ENCODE peak calls at places on chromosome X, in nine cellular contexts. One of them, this sample, is unnamed.

GRCh38 chrX:50691820-50692219 is 122.2 kb downstream of the SHROOM4 start:
- DNase-seq in suprapubic skin: no peak
- DNase-seq in upper lobe of right lung: no peak
- DNase-seq in neural progenitor cell: peak; percentile 67
- DNase-seq in sigmoid colon: no peak
- DNase-seq in cardiac muscle cell: peak; percentile 57
- DNase-seq in tibial nerve: no peak
- DNase-seq in breast epithelium: no peak
- DNase-seq in lung: no peak
- DNase-seq in this sample: peak; percentile 21

GRCh38 chrX:149628768-149629167 is 2.8 kb downstream of the TMEM185A start:
- DNase-seq in suprapubic skin: no peak
- DNase-seq in upper lobe of right lung: no peak
- DNase-seq in neural progenitor cell: no peak
- DNase-seq in sigmoid colon: no peak
- DNase-seq in cardiac muscle cell: no peak
- DNase-seq in tibial nerve: no peak
- DNase-seq in breast epithelium: no peak
- DNase-seq in lung: no peak
- DNase-seq in this sample: no peak

GRCh38 chrX:4253092-4253491 is 539.6 kb upstream of the PRKX start:
- DNase-seq in suprapubic skin: no peak
- DNase-seq in upper lobe of right lung: no peak
- DNase-seq in neural progenitor cell: no peak
- DNase-seq in sigmoid colon: no peak
- DNase-seq in cardiac muscle cell: no peak
- DNase-seq in tibial nerve: no peak
- DNase-seq in breast epithelium: no peak
- DNase-seq in lung: no peak
- DNase-seq in this sample: no peak

GRCh38 chrX:114626323-114626722 is 42.4 kb downstream of the HTR2C start:
- DNase-seq in suprapubic skin: no peak
- DNase-seq in upper lobe of right lung: no peak
- DNase-seq in neural progenitor cell: peak; percentile 39
- DNase-seq in sigmoid colon: no peak
- DNase-seq in cardiac muscle cell: peak; percentile 52
- DNase-seq in tibial nerve: no peak
- DNase-seq in breast epithelium: no peak
- DNase-seq in lung: no peak
- DNase-seq in this sample: no peak

GRCh38 chrX:154804957-154805695 is at the start of gene MPP1:
- DNase-seq in suprapubic skin: peak; percentile 80
- DNase-seq in upper lobe of right lung: peak; percentile 88
- DNase-seq in neural progenitor cell: peak; percentile 78
- DNase-seq in sigmoid colon: peak; percentile 87
- DNase-seq in cardiac muscle cell: peak; percentile 81
- DNase-seq in tibial nerve: peak; percentile 43
- DNase-seq in breast epithelium: peak; percentile 32
- DNase-seq in lung: peak; percentile 67
- DNase-seq in this sample: peak; percentile 76

GRCh38 chrX:32126997-32127396 is 1055.2 kb upstream of the FTHL17 start:
- DNase-seq in suprapubic skin: no peak
- DNase-seq in upper lobe of right lung: no peak
- DNase-seq in neural progenitor cell: no peak
- DNase-seq in sigmoid colon: no peak
- DNase-seq in cardiac muscle cell: peak; percentile 36
- DNase-seq in tibial nerve: no peak
- DNase-seq in breast epithelium: no peak
- DNase-seq in lung: no peak
- DNase-seq in this sample: no peak

GRCh38 chrX:114997779-114998178 is 19.6 kb downstream of the IL13RA2 start:
- DNase-seq in suprapubic skin: no peak
- DNase-seq in upper lobe of right lung: no peak
- DNase-seq in neural progenitor cell: no peak
- DNase-seq in sigmoid colon: no peak
- DNase-seq in cardiac muscle cell: no peak
- DNase-seq in tibial nerve: no peak
- DNase-seq in breast epithelium: no peak
- DNase-seq in lung: no peak
- DNase-seq in this sample: no peak

GRCh38 chrX:118847676-118848075 is 24.1 kb downstream of the ZCCHC12 start:
- DNase-seq in suprapubic skin: no peak
- DNase-seq in upper lobe of right lung: no peak
- DNase-seq in neural progenitor cell: peak; percentile 69
- DNase-seq in sigmoid colon: no peak
- DNase-seq in cardiac muscle cell: peak; percentile 61
- DNase-seq in tibial nerve: no peak
- DNase-seq in breast epithelium: no peak
- DNase-seq in lung: no peak
- DNase-seq in this sample: no peak

GRCh38 chrX:110428144-110428543 is 69.5 kb downstream of the RTL9 start:
- DNase-seq in suprapubic skin: no peak
- DNase-seq in upper lobe of right lung: no peak
- DNase-seq in neural progenitor cell: no peak
- DNase-seq in sigmoid colon: no peak
- DNase-seq in cardiac muscle cell: no peak
- DNase-seq in tibial nerve: no peak
- DNase-seq in breast epithelium: no peak
- DNase-seq in lung: no peak
- DNase-seq in this sample: no peak

GRCh38 chrX:107677501-107677901 is 49.2 kb downstream of the PRPS1 start:
- DNase-seq in suprapubic skin: no peak
- DNase-seq in upper lobe of right lung: no peak
- DNase-seq in neural progenitor cell: peak; percentile 42
- DNase-seq in sigmoid colon: no peak
- DNase-seq in cardiac muscle cell: peak; percentile 29
- DNase-seq in tibial nerve: no peak
- DNase-seq in breast epithelium: peak; percentile 48
- DNase-seq in lung: no peak
- DNase-seq in this sample: no peak

GRCh38 chrX:43836435-43837184 is 45.6 kb downstream of the MAOB start:
- DNase-seq in suprapubic skin: no peak
- DNase-seq in upper lobe of right lung: no peak
- DNase-seq in neural progenitor cell: peak; percentile 3
- DNase-seq in sigmoid colon: no peak
- DNase-seq in cardiac muscle cell: peak; percentile 26
- DNase-seq in tibial nerve: no peak
- DNase-seq in breast epithelium: no peak
- DNase-seq in lung: no peak
- DNase-seq in this sample: no peak

GRCh38 chrX:12987340-12987739 is 12.4 kb downstream of the TMSB4X start:
- DNase-seq in suprapubic skin: no peak
- DNase-seq in upper lobe of right lung: no peak
- DNase-seq in neural progenitor cell: no peak
- DNase-seq in sigmoid colon: no peak
- DNase-seq in cardiac muscle cell: no peak
- DNase-seq in tibial nerve: no peak
- DNase-seq in breast epithelium: no peak
- DNase-seq in lung: no peak
- DNase-seq in this sample: no peak

GRCh38 chrX:54473993-54474859 is 21.8 kb downstream of the FGD1 start:
- DNase-seq in suprapubic skin: no peak
- DNase-seq in upper lobe of right lung: no peak
- DNase-seq in neural progenitor cell: no peak
- DNase-seq in sigmoid colon: no peak
- DNase-seq in cardiac muscle cell: no peak
- DNase-seq in tibial nerve: no peak
- DNase-seq in breast epithelium: no peak
- DNase-seq in lung: no peak
- DNase-seq in this sample: no peak
- H3K4me3 ChIP-seq in suprapubic skin: no peak overlapping the region
- H3K4me3 ChIP-seq in upper lobe of right lung: no peak overlapping the region
- H3K4me3 ChIP-seq in neural progenitor cell: no peak overlapping the region
- H3K4me3 ChIP-seq in sigmoid colon: no peak overlapping the region
- H3K4me3 ChIP-seq in cardiac muscle cell: no peak overlapping the region
- H3K4me3 ChIP-seq in tibial nerve: no peak overlapping the region
- H3K4me3 ChIP-seq in breast epithelium: no peak overlapping the region
- H3K4me3 ChIP-seq in lung: no peak overlapping the region
- H3K4me3 ChIP-seq in this sample: no peak overlapping the region

DNA sequence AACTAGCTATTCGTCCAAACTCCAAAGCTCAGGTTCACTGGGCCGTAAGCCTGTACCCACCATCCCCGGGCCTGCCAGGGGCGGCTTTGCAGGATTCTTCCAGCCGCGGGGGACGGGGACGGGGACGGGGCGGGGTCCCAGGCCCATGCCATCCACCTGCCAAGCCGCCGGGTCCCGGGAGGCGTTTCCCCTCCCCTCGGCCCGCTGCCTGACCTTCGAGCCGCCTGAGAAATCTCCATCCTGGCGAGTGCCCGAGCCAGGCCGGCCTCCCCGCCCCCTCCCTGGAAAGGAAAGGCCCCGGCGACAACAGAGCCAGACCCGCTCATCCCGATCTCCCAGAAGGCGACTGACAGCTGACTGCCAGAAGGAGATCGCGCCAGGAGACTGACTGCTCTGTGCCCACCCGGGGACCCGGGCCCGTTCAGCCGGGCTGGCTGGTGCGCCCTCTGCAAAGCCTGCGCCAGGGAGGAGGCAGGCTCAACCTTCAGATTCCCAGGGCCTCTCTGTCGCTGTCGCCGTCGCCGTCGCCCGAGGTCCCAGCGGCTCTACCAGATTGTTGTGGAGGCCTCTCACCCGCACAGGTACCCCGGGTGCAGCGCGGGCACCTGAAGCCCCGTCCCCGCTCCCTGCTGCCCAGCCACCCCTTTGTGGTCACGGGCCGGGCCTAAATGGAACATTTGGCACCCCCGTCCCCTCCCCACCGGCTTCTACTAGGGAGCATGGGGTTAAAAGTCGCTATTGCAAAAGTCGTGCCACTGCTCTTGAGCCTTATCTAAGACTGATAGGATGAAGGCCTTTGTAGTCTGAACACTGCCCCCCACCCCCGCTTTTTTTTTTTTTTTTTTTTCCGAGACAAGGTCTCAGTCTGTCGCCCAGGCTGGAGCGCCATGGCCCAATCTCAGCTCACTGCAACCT is at the start of gene RGN:
- DNase-seq in suprapubic skin: no peak
- DNase-seq in upper lobe of right lung: peak; percentile 62
- DNase-seq in neural progenitor cell: peak; percentile 11
- DNase-seq in sigmoid colon: no peak
- DNase-seq in cardiac muscle cell: peak; percentile 48
- DNase-seq in tibial nerve: no peak
- DNase-seq in breast epithelium: no peak
- DNase-seq in lung: no peak
- DNase-seq in this sample: peak; percentile 19
- H3K4me3 ChIP-seq in suprapubic skin: peak within 1 kb of the TSS; percentile 33
- H3K4me3 ChIP-seq in upper lobe of right lung: peak within 1 kb of the TSS; percentile 41
- H3K4me3 ChIP-seq in neural progenitor cell: peak within 1 kb of the TSS; percentile 27
- H3K4me3 ChIP-seq in sigmoid colon: peak within 1 kb of the TSS; percentile 14
- H3K4me3 ChIP-seq in cardiac muscle cell: no peak within 1 kb of the TSS
- H3K4me3 ChIP-seq in tibial nerve: no peak within 1 kb of the TSS
- H3K4me3 ChIP-seq in breast epithelium: peak within 1 kb of the TSS; percentile 18
- H3K4me3 ChIP-seq in lung: peak within 1 kb of the TSS; percentile 8
- H3K4me3 ChIP-seq in this sample: no peak within 1 kb of the TSS

GRCh38 chrX:152904151-152905080 is 6.5 kb downstream of the ZNF185 start:
- DNase-seq in suprapubic skin: no peak
- DNase-seq in upper lobe of right lung: peak; percentile 63
- DNase-seq in neural progenitor cell: peak; percentile 49
- DNase-seq in sigmoid colon: no peak
- DNase-seq in cardiac muscle cell: peak; percentile 52
- DNase-seq in tibial nerve: peak; percentile 26
- DNase-seq in breast epithelium: no peak
- DNase-seq in lung: no peak
- DNase-seq in this sample: peak; percentile 46
- H3K4me3 ChIP-seq in suprapubic skin: no peak overlapping the region
- H3K4me3 ChIP-seq in upper lobe of right lung: no peak overlapping the region
- H3K4me3 ChIP-seq in neural progenitor cell: no peak overlapping the region
- H3K4me3 ChIP-seq in sigmoid colon: no peak overlapping the region
- H3K4me3 ChIP-seq in cardiac muscle cell: no peak overlapping the region
- H3K4me3 ChIP-seq in tibial nerve: no peak overlapping the region
- H3K4me3 ChIP-seq in breast epithelium: no peak overlapping the region
- H3K4me3 ChIP-seq in lung: no peak overlapping the region
- H3K4me3 ChIP-seq in this sample: no peak overlapping the region

GRCh38 chrX:49069038-49069437 is 4.8 kb downstream of the PRAF2 start:
- DNase-seq in suprapubic skin: no peak
- DNase-seq in upper lobe of right lung: no peak
- DNase-seq in neural progenitor cell: no peak
- DNase-seq in sigmoid colon: no peak
- DNase-seq in cardiac muscle cell: no peak
- DNase-seq in tibial nerve: no peak
- DNase-seq in breast epithelium: no peak
- DNase-seq in lung: no peak
- DNase-seq in this sample: no peak

GRCh38 chrX:49073641-49074575 is at the start of gene PRAF2:
- DNase-seq in suprapubic skin: peak; percentile 94
- DNase-seq in upper lobe of right lung: peak; percentile 95
- DNase-seq in neural progenitor cell: peak; percentile 91
- DNase-seq in sigmoid colon: peak; percentile 97
- DNase-seq in cardiac muscle cell: peak; percentile 92
- DNase-seq in tibial nerve: peak; percentile 86
- DNase-seq in breast epithelium: peak; percentile 91
- DNase-seq in lung: peak; percentile 93
- DNase-seq in this sample: peak; percentile 95

GRCh38 chrX:49072712-49073095 is 1.1 kb downstream of the PRAF2 start:
- DNase-seq in suprapubic skin: no peak
- DNase-seq in upper lobe of right lung: no peak
- DNase-seq in neural progenitor cell: no peak
- DNase-seq in sigmoid colon: no peak
- DNase-seq in cardiac muscle cell: no peak
- DNase-seq in tibial nerve: no peak
- DNase-seq in breast epithelium: no peak
- DNase-seq in lung: no peak
- DNase-seq in this sample: no peak

GRCh38 chrX:49070988-49071387 is 2.8 kb downstream of the PRAF2 start:
- DNase-seq in suprapubic skin: no peak
- DNase-seq in upper lobe of right lung: no peak
- DNase-seq in neural progenitor cell: no peak
- DNase-seq in sigmoid colon: no peak
- DNase-seq in cardiac muscle cell: no peak
- DNase-seq in tibial nerve: no peak
- DNase-seq in breast epithelium: no peak
- DNase-seq in lung: no peak
- DNase-seq in this sample: no peak

DNA sequence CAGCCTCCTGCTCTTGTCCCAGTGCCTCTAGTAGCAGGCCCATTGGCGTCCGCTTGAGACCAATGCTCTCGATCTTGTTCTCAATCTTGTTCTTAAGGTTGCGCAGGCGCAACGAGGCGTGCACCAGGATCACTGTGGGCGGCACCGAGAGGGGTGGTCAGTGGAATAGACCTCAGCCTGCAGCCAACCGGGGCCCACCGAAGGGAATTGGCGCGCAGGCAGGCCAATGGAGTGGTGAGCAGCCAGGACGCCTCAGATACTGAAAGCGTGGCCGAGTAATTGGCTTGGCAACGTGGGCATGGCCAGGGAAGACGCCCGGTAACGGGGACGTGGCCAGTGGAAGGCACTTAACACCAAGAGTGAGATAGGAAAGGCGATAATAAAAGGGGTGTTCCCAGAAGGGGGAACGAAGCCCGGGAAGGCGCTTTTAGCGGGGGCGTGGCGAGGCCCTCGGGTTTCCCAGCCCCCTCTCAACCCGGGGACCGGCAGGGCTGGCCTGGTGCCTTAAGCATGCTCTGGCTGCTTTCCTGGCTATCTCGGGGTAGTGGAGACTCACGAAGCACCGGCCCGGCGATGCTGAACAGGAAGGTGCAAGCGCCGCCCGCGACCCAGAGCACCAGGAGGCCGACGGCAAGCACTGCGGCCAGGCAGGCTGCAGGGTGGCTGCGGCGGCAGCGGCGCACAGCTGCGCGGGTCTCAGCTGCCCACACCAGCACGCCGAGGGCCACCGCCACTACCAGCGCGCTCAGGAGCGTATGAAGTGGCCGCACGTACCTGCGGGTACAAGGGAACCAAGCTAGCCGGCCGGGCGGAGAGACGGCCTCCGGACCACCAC is 1.7 kb downstream of the PRAF2 start:
- DNase-seq in suprapubic skin: no peak
- DNase-seq in upper lobe of right lung: peak; percentile 89
- DNase-seq in neural progenitor cell: no peak
- DNase-seq in sigmoid colon: peak; percentile 94
- DNase-seq in cardiac muscle cell: no peak
- DNase-seq in tibial nerve: peak; percentile 62
- DNase-seq in breast epithelium: peak; percentile 76
- DNase-seq in lung: peak; percentile 85
- DNase-seq in this sample: peak; percentile 72
- H3K4me3 ChIP-seq in suprapubic skin: peak overlapping the region; percentile 52
- H3K4me3 ChIP-seq in upper lobe of right lung: peak overlapping the region; percentile 31
- H3K4me3 ChIP-seq in neural progenitor cell: no peak overlapping the region
- H3K4me3 ChIP-seq in sigmoid colon: peak overlapping the region; percentile 26
- H3K4me3 ChIP-seq in cardiac muscle cell: no peak overlapping the region
- H3K4me3 ChIP-seq in tibial nerve: no peak overlapping the region
- H3K4me3 ChIP-seq in breast epithelium: peak overlapping the region; percentile 46
- H3K4me3 ChIP-seq in lung: no peak overlapping the region
- H3K4me3 ChIP-seq in this sample: peak overlapping the region; percentile 9